ENCODE peak calls at places on chromosomes 6 and 20, in four cellular contexts. G is tibial nerve; N is CD8-positive, alpha-beta T cell; J is heart right ventricle. I is an unnamed sample.

GRCh38 chr6:67252663-67253062 is 1382.4 kb upstream of the ADGRB3 start:
- DNase-seq in G (no peak), N (no peak), J (no peak), I (no peak)

GRCh38 chr6:31087494-31088089 is 24.8 kb downstream of the C6orf15 start:
- DNase-seq in G (peak), N (peak), J (peak), I (no peak)

GRCh38 chr20:34301587-34302311 is 1.4 kb downstream of the AHCY start:
- DNase-seq in G (no peak), N (no peak), J (no peak), I (no peak)

GRCh38 chr20:33811763-33812672 is 870 bp downstream of the CHMP4B start:
- DNase-seq in G (peak), N (peak), J (peak), I (no peak)

GRCh38 chr20:11917663-11918062 is at the start of gene BTBD3:
- DNase-seq in G (no peak), N (no peak), J (peak), I (no peak)

GRCh38 chr6:89314692-89315091 is 407 bp downstream of the GABRR2 start:
- DNase-seq in G (no peak), N (no peak), J (no peak), I (no peak)

GRCh38 chr20:58575776-58576589 is 60.8 kb upstream of the APCDD1L start:
- DNase-seq in G (no peak), N (no peak), J (no peak), I (no peak)

GRCh38 chr6:54307412-54308036 is 717 bp upstream of the TINAG start:
- DNase-seq in G (no peak), N (no peak), J (no peak), I (no peak)

GRCh38 chr6:106488494-106489369 is 128.2 kb downstream of the CRYBG1 start:
- DNase-seq in G (no peak), N (no peak), J (no peak), I (no peak)

GRCh38 chr20:53695797-53696527 is 102.3 kb upstream of the ZNF217 start:
- DNase-seq in G (no peak), N (no peak), J (no peak), I (no peak)

GRCh38 chr20:44284032-44284431 is 27.0 kb downstream of the FITM2 start:
- DNase-seq in G (no peak), N (no peak), J (no peak), I (no peak)

GRCh38 chr6:165480916-165481315 is 171.5 kb upstream of the C6orf118 start:
- DNase-seq in G (no peak), N (no peak), J (no peak), I (no peak)

GRCh38 chr6:63676412-63677114 is 41.0 kb downstream of the PHF3 start:
- DNase-seq in G (no peak), N (no peak), J (no peak), I (no peak)

GRCh38 chr6:81326856-81327561 is 425.5 kb downstream of the TENT5A start:
- DNase-seq in G (no peak), N (no peak), J (peak), I (no peak)

GRCh38 chr6:118535176-118535844 is 12.8 kb upstream of the PLN start:
- DNase-seq in G (no peak), N (no peak), J (no peak), I (no peak)

GRCh38 chr6:13544454-13545186 is 29.8 kb upstream of the SIRT5 start:
- DNase-seq in G (no peak), N (no peak), J (no peak), I (no peak)

GRCh38 chr6:106025655-106026054 is 60.5 kb upstream of the PRDM1 start:
- DNase-seq in G (no peak), N (no peak), J (no peak), I (no peak)

GRCh38 chr20:40863337-40863919 is 165.2 kb upstream of the TOP1 start:
- DNase-seq in G (no peak), N (no peak), J (no peak), I (no peak)

GRCh38 chr6:145626857-145627256 is 108.5 kb downstream of the EPM2A start:
- DNase-seq in G (no peak), N (no peak), J (no peak), I (no peak)

GRCh38 chr20:38685853-38686473 is 38.3 kb upstream of the SLC32A1 start:
- DNase-seq in G (peak), N (peak), J (peak), I (no peak)

GRCh38 chr6:113856011-113856551 is 1.1 kb upstream of the MARCKS start:
- DNase-seq in G (peak), N (no peak), J (peak), I (no peak)

GRCh38 chr6:41658551-41659069 is 20.3 kb downstream of the MDFI start:
- DNase-seq in G (no peak), N (no peak), J (no peak), I (no peak)

GRCh38 chr6:7693827-7694226 is 32.1 kb upstream of the BMP6 start:
- DNase-seq in G (no peak), N (no peak), J (no peak), I (no peak)
- H3K27ac ChIP-seq in G (no peak), N (no peak), J (no peak), I (no peak)

GRCh38 chr6:138972226-138972665 is 15.8 kb downstream of the REPS1 start:
- DNase-seq in G (no peak), N (no peak), J (no peak), I (no peak)

GRCh38 chr6:138966870-138967269 is 21.2 kb downstream of the REPS1 start:
- DNase-seq in G (no peak), N (no peak), J (no peak), I (no peak)

GRCh38 chr6:138970856-138971425 is 17.1 kb downstream of the REPS1 start:
- DNase-seq in G (no peak), N (no peak), J (peak), I (no peak)

GRCh38 chr6:138971601-138972000 is 16.5 kb downstream of the REPS1 start:
- DNase-seq in G (no peak), N (no peak), J (no peak), I (no peak)

DNA sequence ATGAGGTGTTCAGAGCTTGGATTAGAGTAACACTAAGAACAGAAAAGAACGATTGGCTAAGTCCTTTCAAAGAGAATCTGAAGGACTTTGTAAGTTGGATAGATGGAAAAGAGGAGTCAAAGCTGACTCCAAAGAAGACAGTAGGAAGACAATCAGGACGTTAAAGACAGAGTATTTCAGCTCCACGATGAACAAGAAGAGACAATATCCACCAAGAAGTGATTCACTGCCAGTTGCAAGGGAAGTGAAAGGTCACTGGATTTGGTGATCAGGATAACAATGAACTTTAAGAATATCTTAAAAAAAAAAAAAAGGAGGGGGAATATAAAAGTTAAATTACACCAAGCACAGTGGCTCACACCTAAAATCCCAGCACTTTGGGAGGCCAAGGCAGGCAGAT is 17.9 kb downstream of the REPS1 start:
- DNase-seq in G (no peak), N (no peak), J (no peak), I (no peak)
- H3K27ac ChIP-seq in G (peak), N (no peak), J (peak), I (no peak)

DNA sequence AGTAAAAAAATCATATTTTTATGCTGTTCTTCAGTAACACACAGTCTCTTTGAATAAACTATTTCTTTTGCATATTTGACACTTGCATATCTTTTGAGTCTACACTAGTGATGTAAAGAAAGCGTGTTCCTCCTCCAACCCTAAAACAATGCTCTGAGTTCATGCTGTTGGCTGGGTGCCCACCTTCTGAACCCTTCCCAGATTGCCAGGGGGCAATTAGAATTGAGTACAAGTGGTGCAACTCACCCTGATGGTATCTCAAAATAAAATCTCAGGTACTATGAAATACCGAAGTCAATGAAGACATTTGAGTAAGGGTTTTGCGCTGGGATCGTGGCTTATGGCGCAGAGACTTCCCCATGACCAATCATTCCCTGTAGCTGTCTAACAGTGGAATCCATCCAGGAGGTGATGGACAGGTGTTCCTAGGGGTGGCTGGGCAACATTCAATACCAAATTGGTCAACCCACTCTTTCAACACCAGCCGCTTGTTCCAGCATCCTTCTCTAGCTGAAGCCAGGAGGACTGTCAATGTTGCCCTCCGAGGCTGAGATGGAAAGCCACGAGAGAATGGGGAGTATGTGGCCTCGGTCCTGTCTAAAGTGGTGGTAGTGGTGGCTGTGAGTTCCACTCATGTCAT is 94.4 kb upstream of the ZNFX1 start:
- DNase-seq in G (no peak), N (no peak), J (no peak), I (no peak)
- H3K27ac ChIP-seq in G (no peak), N (no peak), J (no peak), I (no peak)

GRCh38 chr6:160973856-160974255 is 17.7 kb upstream of the MAP3K4 start:
- DNase-seq in G (no peak), N (no peak), J (no peak), I (no peak)
- H3K27ac ChIP-seq in G (peak), N (no peak), J (peak), I (no peak)

GRCh38 chr6:42864602-42865001 is 14.8 kb upstream of the RPL7L1 start:
- DNase-seq in G (no peak), N (no peak), J (no peak), I (no peak)

GRCh38 chr6:42860481-42860880 is 18.9 kb upstream of the RPL7L1 start:
- DNase-seq in G (no peak), N (no peak), J (no peak), I (no peak)

DNA sequence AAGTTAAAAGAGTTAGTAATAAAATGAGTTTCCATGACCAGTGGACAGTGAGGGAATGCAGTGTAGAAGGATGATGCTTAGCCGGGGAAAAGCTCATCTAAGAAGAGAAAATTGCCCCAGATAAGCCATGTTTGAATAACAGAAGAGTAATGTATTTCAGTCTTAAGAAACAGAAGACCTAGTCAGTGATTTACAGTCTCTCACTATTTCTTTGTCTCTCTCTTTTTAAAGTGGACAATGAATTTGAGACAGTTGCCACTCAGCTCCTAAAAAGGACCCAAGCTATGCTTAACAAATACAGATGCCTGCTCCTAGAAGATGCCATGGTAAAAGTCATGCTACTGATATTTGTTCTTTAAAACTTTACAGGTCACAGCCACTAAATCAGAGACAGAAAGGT is 19.4 kb upstream of the RPL7L1 start:
- DNase-seq in G (no peak), N (no peak), J (no peak), I (no peak)
- H3K27ac ChIP-seq in G (no peak), N (no peak), J (no peak), I (no peak)

GRCh38 chr6:167345960-167346359 is 21.1 kb downstream of the TTLL2 start:
- DNase-seq in G (no peak), N (no peak), J (no peak), I (no peak)

GRCh38 chr6:167349816-167350215 is 24.9 kb downstream of the TTLL2 start:
- DNase-seq in G (no peak), N (no peak), J (no peak), I (no peak)

GRCh38 chr6:167351656-167352354 is 26.9 kb downstream of the TTLL2 start:
- DNase-seq in G (no peak), N (no peak), J (no peak), I (no peak)

GRCh38 chr6:167350731-167351655 is 26.1 kb downstream of the TTLL2 start:
- DNase-seq in G (peak), N (peak), J (peak), I (peak)

DNA sequence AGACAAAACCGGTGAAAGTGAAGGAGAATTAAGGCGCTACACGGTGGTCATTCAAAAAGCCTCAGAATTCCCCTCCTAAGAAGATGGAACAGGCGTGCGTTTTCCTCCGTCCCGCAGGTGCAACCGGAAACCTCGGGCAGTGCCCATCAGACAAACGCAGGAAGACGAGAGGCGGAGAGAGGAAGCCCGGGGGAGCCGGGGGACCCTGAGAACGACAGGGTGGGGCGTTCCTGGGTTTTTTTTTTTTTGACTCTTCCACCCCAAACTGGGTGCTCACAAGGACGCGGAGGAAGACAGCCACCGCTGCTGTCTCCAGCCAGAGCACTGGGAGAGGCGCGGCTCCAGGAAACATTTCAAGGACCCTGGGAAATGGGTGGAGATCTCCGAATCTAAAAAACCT is 25.4 kb downstream of the TTLL2 start:
- DNase-seq in G (no peak), N (no peak), J (peak), I (no peak)
- H3K27ac ChIP-seq in G (peak), N (no peak), J (peak), I (no peak)